ENCODE peak calls at places on chromosomes 12 and 14, in ten cellular contexts. V, A, F, S, Q, Y, D, I, K and W are unnamed samples.

GRCh38 chr12:25155031-25155576 is 39.9 kb downstream of the DNAI7 start:
- DNase-seq in Q (no peak), S (no peak), K (peak; percentile 41), V (peak; percentile 15), Y (peak; percentile 19), I (no peak), F (no peak), D (peak; percentile 43), A (peak; percentile 32), W (no peak)

GRCh38 chr12:49357099-49357678 is 10.1 kb upstream of the SPATS2 start:
- DNase-seq in F (no peak), Q (no peak), S (no peak), D (peak; percentile 57), I (no peak), A (peak; percentile 85), K (no peak), Y (no peak), V (no peak), W (no peak)

GRCh38 chr12:5840900-5841299 is 104.2 kb downstream of the ANO2 start:
- DNase-seq in F (no peak), K (no peak), S (no peak), D (no peak), Q (no peak), Y (no peak), V (no peak), I (no peak), A (no peak), W (no peak)

GRCh38 chr12:104351023-104351983 is 47.8 kb downstream of the EID3 start:
- DNase-seq in I (no peak), D (no peak), S (no peak), K (no peak), A (no peak), F (no peak), Q (no peak), V (no peak), Y (no peak), W (no peak)

GRCh38 chr12:122168492-122168891 is 5.5 kb downstream of the IL31 start:
- DNase-seq in S (no peak), Q (no peak), K (no peak), F (no peak), A (no peak), D (no peak), Y (no peak), I (no peak), V (no peak), W (no peak)

GRCh38 chr12:4975574-4975973 is 65.9 kb downstream of the KCNA1 start:
- DNase-seq in D (no peak), A (no peak), S (no peak), I (no peak), V (peak; percentile 52), Q (no peak), F (no peak), K (no peak), Y (peak; percentile 27), W (no peak)

GRCh38 chr12:75706786-75707605 is 195.6 kb upstream of the KRR1 start:
- DNase-seq in D (peak; percentile 87), V (no peak), K (no peak), S (no peak), Q (no peak), A (no peak), F (no peak), Y (no peak), I (no peak), W (no peak)

GRCh38 chr14:93219103-93219726 is 12.2 kb downstream of the UBR7 start:
- DNase-seq in F (peak; percentile 29), V (peak; percentile 36), Q (no peak), K (no peak), Y (peak; percentile 68), S (peak; percentile 54), D (peak; percentile 59), A (peak; percentile 74), I (no peak), W (no peak)

GRCh38 chr14:101195309-101195724 is 291.8 kb upstream of the RTL1 start:
- DNase-seq in D (no peak), Y (no peak), Q (no peak), K (no peak), S (no peak), A (no peak), F (no peak), I (no peak), V (no peak), W (no peak)

GRCh38 chr12:131075194-131075593 is 121.5 kb downstream of the ADGRD1 start:
- DNase-seq in I (no peak), K (no peak), F (no peak), S (no peak), A (no peak), Q (no peak), Y (no peak), V (no peak), D (no peak), W (no peak)

GRCh38 chr12:132161046-132161781 is 17.0 kb downstream of the NOC4L start:
- DNase-seq in I (peak; percentile 20), D (no peak), K (no peak), V (no peak), F (no peak), Q (no peak), A (peak; percentile 66), S (no peak), Y (no peak), W (no peak)

GRCh38 chr14:26765301-26765700 is 167.5 kb upstream of the NOVA1 start:
- DNase-seq in D (no peak), V (no peak), F (no peak), K (no peak), A (peak; percentile 15), S (no peak), Q (no peak), I (no peak), Y (no peak), W (no peak)

GRCh38 chr12:113895176-113895575 is 70.9 kb downstream of the RBM19 start:
- DNase-seq in S (no peak), Y (no peak), A (no peak), I (no peak), V (no peak), K (no peak), D (no peak), Q (no peak), F (no peak), W (no peak)

GRCh38 chr12:69988601-69989194 is 163.7 kb downstream of the MYRFL start:
- DNase-seq in S (no peak), K (peak; percentile 27), Q (no peak), A (peak; percentile 19), I (no peak), F (no peak), Y (no peak), V (no peak), D (peak; percentile 70), W (no peak)

GRCh38 chr12:53867216-53868012 is 71.2 kb upstream of the HOXC13 start:
- DNase-seq in F (no peak), Q (no peak), D (no peak), Y (peak; percentile 68), K (peak; percentile 43), S (no peak), I (no peak), V (no peak), A (peak; percentile 32), W (no peak)

GRCh38 chr12:109768901-109769670 is 55.5 kb downstream of the FAM222A start:
- DNase-seq in K (no peak), D (no peak), Y (no peak), A (no peak), I (no peak), S (peak; percentile 42), F (no peak), Q (no peak), V (no peak), W (no peak)

GRCh38 chr12:68341822-68342221 is 9.7 kb upstream of the MDM1 start:
- DNase-seq in S (no peak), F (no peak), A (no peak), Q (no peak), Y (no peak), K (no peak), V (no peak), I (no peak), D (no peak), W (no peak)